ENCODE peak calls at places on chromosomes 1 and 21, in nine cellular contexts. N is MCF 10A, T is PC-3, A is AG09309, V is sigmoid colon, B is GM20000, D is ascending aorta, X is uterus, E is heart right ventricle. J is an unnamed sample.

GRCh38 chr1:23524716-23525401 is 6.2 kb downstream of the E2F2 start:
- DNase-seq in T (peak), B (no peak), V (no peak), A (no peak), D (no peak), E (no peak), N (no peak), X (no peak), J (no peak)

GRCh38 chr1:46549697-46550681 is 1.5 kb downstream of the KNCN start:
- DNase-seq in D (no peak), T (peak), A (no peak), X (no peak), N (no peak), V (no peak), B (no peak), E (no peak), J (no peak)

GRCh38 chr1:162019006-162019405 is 4.7 kb downstream of the OLFML2B start:
- DNase-seq in T (peak), N (peak), A (peak), B (no peak), D (no peak), X (no peak), E (no peak), V (no peak), J (no peak)

GRCh38 chr1:235633220-235633540 is 16.4 kb downstream of the GNG4 start:
- DNase-seq in D (no peak), V (peak), A (no peak), B (no peak), X (no peak), N (no peak), E (no peak), T (no peak), J (no peak)

GRCh38 chr1:75171876-75172275 is 37.7 kb downstream of the LHX8 start:
- DNase-seq in A (no peak), V (no peak), T (no peak), E (no peak), N (no peak), D (no peak), X (no peak), B (no peak), J (no peak)

GRCh38 chr1:167258858-167259257 is 38.2 kb downstream of the POU2F1 start:
- DNase-seq in D (no peak), V (peak), N (no peak), E (no peak), A (no peak), T (no peak), X (peak), B (no peak), J (no peak)

GRCh38 chr1:13699936-13700520 is at the start of gene PRDM2:
- DNase-seq in E (peak), N (peak), X (peak), D (peak), V (peak), B (peak), T (peak), A (no peak), J (peak)

GRCh38 chr1:3213730-3214129 is 144.7 kb downstream of the PRDM16 start:
- DNase-seq in E (no peak), D (no peak), N (no peak), T (no peak), B (no peak), X (no peak), V (no peak), A (no peak), J (no peak)

GRCh38 chr1:174743654-174744561 is 255.8 kb upstream of the CACYBP start:
- DNase-seq in E (no peak), V (no peak), X (no peak), D (no peak), A (peak), T (peak), B (peak), N (peak), J (peak)

DNA sequence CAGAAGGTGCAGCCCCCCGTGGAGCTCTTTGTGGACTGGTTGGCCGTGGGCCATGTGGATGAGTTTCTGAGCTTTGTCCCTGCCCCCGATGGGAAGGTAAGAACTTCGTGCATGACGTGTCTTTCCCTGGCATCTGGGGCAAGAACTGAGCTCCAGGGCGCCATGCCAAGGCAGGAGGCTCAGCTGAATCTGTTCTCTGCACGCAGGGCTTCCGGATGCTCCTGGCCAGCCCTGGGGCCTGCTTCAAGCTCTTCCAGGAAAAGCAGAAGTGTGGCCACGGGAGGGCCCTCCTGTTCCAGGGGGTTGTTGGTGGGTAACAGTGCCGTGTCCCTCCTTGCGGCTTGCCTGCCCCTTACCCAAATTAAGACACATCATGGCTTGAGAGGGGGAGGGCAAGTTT is 27.7 kb downstream of the PADI3 start:
- DNase-seq in T (peak), B (no peak), A (peak), X (no peak), V (no peak), E (no peak), D (no peak), N (peak), J (no peak)
- TF ChIP-seq CTCF in T (peak), B (no peak), A (no peak), X (no peak), V (no peak), E (no peak), D (no peak), N (peak), J (no peak)

DNA sequence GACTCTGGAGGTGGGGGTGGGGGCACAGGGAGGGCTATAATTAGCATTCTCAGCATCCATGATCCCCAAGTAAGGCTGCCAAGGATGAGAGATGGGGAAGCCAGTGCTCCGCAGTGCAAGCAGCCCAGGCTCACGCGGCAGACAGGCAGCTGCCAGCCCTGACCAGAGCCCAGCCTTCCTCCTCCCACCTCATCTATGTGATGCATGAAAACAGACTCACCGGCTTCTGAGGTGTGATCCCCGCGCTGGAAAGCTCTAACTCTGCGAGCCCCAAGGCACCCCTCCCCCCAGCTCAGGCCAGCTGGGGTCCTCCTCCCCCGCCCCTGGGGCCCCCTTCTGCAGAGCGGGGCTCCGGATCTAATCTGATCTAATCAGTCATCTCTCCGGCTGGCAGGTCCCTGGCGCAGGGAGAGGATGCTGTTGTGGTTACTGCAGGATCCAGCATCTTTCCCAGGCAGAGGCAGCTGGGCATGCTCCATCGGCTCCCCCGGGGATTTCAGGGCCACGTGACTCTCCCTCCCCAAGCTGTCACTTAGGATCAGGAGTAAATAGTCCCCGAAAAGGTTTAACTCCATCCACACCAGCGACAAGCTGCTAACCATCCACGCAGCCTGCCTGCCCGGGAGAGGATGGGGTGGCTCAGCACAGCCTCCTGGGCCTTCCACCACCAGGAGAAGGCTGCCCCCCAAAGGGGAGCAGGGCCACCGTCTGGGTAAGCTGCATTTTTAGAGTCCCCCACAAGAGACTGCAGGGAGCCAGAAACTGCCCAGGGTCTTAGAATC is at the start of gene PLEKHA6:
- DNase-seq in T (no peak), E (peak), B (no peak), D (no peak), X (no peak), N (peak), A (peak), V (peak), J (no peak)
- TF ChIP-seq CTCF in T (peak), E (peak), B (no peak), D (no peak), X (peak), N (peak), A (peak), V (no peak), J (no peak)

GRCh38 chr1:51044834-51045233 is 57.2 kb upstream of the C1orf185 start:
- DNase-seq in N (peak), E (no peak), A (no peak), T (peak), D (no peak), X (no peak), V (no peak), B (no peak), J (peak)
- TF ChIP-seq CTCF in N (peak), E (peak), A (no peak), T (peak), D (no peak), X (peak), V (no peak), B (no peak), J (peak)

DNA sequence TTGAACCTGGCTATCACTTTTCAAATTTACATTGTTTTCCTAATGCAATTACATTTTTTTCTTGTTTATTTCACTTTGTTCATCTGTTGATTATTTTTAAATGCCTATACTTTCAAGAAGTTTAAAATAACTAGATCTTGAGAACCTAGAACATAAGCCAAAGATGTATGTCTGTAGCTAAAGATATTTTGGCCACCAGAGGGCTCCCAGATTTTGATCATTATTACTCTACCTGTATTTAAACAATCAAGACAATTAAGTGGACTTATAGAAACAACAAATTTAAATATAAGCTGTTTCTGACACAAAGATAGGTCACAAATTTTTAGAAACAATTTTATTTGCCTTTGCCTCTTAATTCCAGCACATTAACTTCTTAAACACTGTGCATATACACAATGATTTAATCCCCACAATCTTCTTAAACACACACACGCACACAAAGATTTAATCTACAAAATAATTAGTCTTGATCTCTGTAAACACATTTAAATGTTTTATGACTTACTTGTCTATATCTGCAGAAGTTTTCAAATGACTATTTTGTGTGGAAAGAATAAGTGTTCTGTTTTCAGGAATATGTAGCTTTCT is 380.0 kb downstream of the DSCAM start:
- DNase-seq in E (no peak), N (peak), B (no peak), T (peak), D (no peak), X (no peak), A (no peak), V (no peak), J (no peak)
- TF ChIP-seq CTCF in E (peak), N (peak), B (no peak), T (peak), D (no peak), X (no peak), A (no peak), V (peak), J (no peak)

J was measured in GM13976.